ENCODE peak calls at places on chromosomes 6 and 20, in six cellular contexts. E, Q, I, K, O and B are unnamed samples.

GRCh38 chr20:62080249-62080993 is 14.7 kb upstream of the TAF4 start:
- DNase-seq in E (no peak), Q (no peak), I (no peak), K (no peak), O (no peak), B (no peak)

GRCh38 chr6:45577836-45578504 is 200.2 kb upstream of the SUPT3H start:
- DNase-seq in E (no peak), Q (no peak), I (no peak), K (no peak), O (peak; percentile 24), B (no peak)

GRCh38 chr6:4778086-4778485 is 1.9 kb downstream of the CDYL start:
- DNase-seq in E (no peak), Q (no peak), I (no peak), K (no peak), O (no peak), B (no peak)

GRCh38 chr6:71577766-71578165 is 289.2 kb downstream of the OGFRL1 start:
- DNase-seq in E (no peak), Q (no peak), I (no peak), K (no peak), O (no peak), B (no peak)

GRCh38 chr6:128918886-128919285 is 35.9 kb downstream of the LAMA2 start:
- DNase-seq in E (no peak), Q (no peak), I (no peak), K (no peak), O (no peak), B (no peak)

GRCh38 chr6:137405806-137406205 is 88.4 kb downstream of the OLIG3 start:
- DNase-seq in E (no peak), Q (no peak), I (no peak), K (no peak), O (no peak), B (no peak)

GRCh38 chr6:11848852-11849731 is 70.5 kb upstream of the ADTRP start:
- DNase-seq in E (no peak), Q (no peak), I (no peak), K (peak; percentile 5), O (no peak), B (no peak)

GRCh38 chr6:94443701-94444100 is 1024.3 kb upstream of the EPHA7 start:
- DNase-seq in E (no peak), Q (no peak), I (no peak), K (no peak), O (no peak), B (no peak)

GRCh38 chr6:19866900-19867627 is 29.9 kb downstream of the ID4 start:
- DNase-seq in E (no peak), Q (no peak), I (no peak), K (peak; percentile 42), O (no peak), B (no peak)

GRCh38 chr6:43634702-43635303 is 837 bp upstream of the MAD2L1BP start:
- DNase-seq in E (no peak), Q (no peak), I (no peak), K (peak; percentile 29), O (no peak), B (no peak)

GRCh38 chr20:263701-264100 is 6.2 kb downstream of the DEFB132 start:
- DNase-seq in E (no peak), Q (no peak), I (no peak), K (no peak), O (no peak), B (no peak)
- H3K4me1 ChIP-seq in E (peaks cover 6% of the 10 kb centered on the region), Q (peaks cover 4% of the 10 kb centered on the region), I (peaks cover 14% of the 10 kb centered on the region), K (no peaks in the 10 kb centered on the region), O (no peaks in the 10 kb centered on the region), B (peaks cover 7% of the 10 kb centered on the region)

GRCh38 chr6:3489032-3489757 is 32.3 kb upstream of the SLC22A23 start:
- DNase-seq in E (no peak), Q (no peak), I (no peak), K (no peak), O (no peak), B (no peak)

GRCh38 chr6:3494391-3495100 is 37.7 kb upstream of the SLC22A23 start:
- DNase-seq in E (no peak), Q (no peak), I (no peak), K (no peak), O (no peak), B (no peak)

GRCh38 chr6:3484946-3485345 is 28.1 kb upstream of the SLC22A23 start:
- DNase-seq in E (no peak), Q (no peak), I (no peak), K (no peak), O (no peak), B (no peak)

GRCh38 chr6:3490622-3490980 is 33.8 kb upstream of the SLC22A23 start:
- DNase-seq in E (no peak), Q (no peak), I (no peak), K (no peak), O (no peak), B (no peak)

GRCh38 chr6:3489961-3490621 is 33.2 kb upstream of the SLC22A23 start:
- DNase-seq in E (no peak), Q (no peak), I (no peak), K (no peak), O (no peak), B (no peak)
- H3K27me3 ChIP-seq in E (no peaks in the 10 kb centered on the region), Q (no peaks in the 10 kb centered on the region), I (peaks cover 29% of the 10 kb centered on the region), K (peaks cover 3% of the 10 kb centered on the region), O (no peaks in the 10 kb centered on the region), B (no peaks in the 10 kb centered on the region)

GRCh38 chr6:87180105-87180504 is 24.7 kb downstream of the ZNF292 start:
- DNase-seq in E (no peak), Q (no peak), I (no peak), K (no peak), O (no peak), B (no peak)
- H3K4me1 ChIP-seq in E (peaks cover 18% of the 10 kb centered on the region), Q (no peaks in the 10 kb centered on the region), I (peaks cover 41% of the 10 kb centered on the region), K (no peaks in the 10 kb centered on the region), O (no peaks in the 10 kb centered on the region), B (peaks cover 3% of the 10 kb centered on the region)

DNA sequence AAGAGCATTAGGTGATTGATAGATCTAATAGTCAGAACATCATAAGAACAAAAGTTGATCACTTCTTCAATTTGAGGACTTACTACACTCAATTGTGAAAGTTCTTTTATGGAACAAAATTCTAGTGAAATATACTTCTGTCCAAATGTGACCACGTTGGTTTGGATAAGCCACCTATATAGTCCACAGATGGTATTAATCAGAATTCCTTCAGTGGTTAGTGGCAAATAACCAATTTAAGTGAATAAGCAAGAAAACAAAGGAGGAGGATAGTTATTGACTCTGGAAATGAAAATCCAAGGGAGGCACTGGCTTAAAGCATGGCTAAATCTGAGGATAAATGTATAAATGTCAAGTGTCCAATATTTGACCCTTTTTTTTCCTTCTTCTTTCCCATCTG is 268.5 kb upstream of the MARCKS start:
- DNase-seq in E (no peak), Q (no peak), I (no peak), K (no peak), O (no peak), B (no peak)
- H3K27me3 ChIP-seq in E (no peaks in the 10 kb centered on the region), Q (no peaks in the 10 kb centered on the region), I (no peaks in the 10 kb centered on the region), K (no peaks in the 10 kb centered on the region), O (no peaks in the 10 kb centered on the region), B (no peaks in the 10 kb centered on the region)

DNA sequence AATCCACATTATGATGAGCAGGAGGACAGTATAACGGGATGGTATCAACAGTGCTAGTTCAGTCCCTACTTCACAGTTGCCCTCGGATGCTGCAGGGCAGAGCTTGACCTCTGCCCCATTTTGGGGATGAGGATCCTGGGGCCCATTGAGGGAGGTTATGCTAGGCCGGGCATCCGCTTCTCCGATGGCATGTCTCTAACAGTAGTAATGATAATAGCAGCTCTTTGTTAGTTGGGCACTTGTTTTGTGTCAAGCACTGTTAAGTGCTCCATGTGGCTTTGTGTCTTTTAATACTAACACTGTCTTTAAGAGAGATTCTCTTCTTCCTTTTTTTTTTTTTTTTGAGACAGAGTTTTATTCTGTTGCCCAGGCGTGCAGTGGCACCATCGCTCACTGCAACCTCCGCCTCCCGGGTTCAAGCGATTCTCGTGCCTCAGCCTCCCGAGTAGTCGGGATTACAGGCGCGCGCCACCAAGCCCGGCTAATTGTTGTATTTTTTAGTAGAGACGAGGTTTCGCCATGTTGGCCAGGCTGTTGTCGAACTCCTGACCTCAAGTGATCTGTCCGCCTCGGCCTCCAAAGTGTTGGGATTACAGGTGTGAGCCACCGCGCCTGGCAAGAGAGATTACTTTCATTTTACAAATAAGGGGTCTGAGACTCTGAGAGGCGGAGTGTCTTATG is 1.1 kb downstream of the MAPRE1 start:
- DNase-seq in E (no peak), Q (no peak), I (no peak), K (no peak), O (no peak), B (no peak)
- H3K4me1 ChIP-seq in E (peaks cover 42% of the 10 kb centered on the region), Q (peaks cover 33% of the 10 kb centered on the region), I (peaks cover 58% of the 10 kb centered on the region), K (peaks cover 19% of the 10 kb centered on the region), O (no peaks in the 10 kb centered on the region), B (peaks cover 25% of the 10 kb centered on the region)